ENCODE peak calls at places on chromosomes 13 and 19, in four cellular contexts. M is HCT116, O is K562, S is HepG2. L is an unnamed sample.

GRCh38 chr13:27008733-27009132 is 162.9 kb downstream of the USP12 start:
- DNase-seq in M (no peak), O (no peak), S (no peak), L (no peak)

GRCh38 chr13:39350461-39350881 is 252.5 kb downstream of the LHFPL6 start:
- DNase-seq in M (no peak), O (no peak), S (no peak), L (no peak)

GRCh38 chr13:21138561-21138960 is 37.8 kb downstream of the SKA3 start:
- DNase-seq in M (no peak), O (no peak), S (no peak), L (no peak)

GRCh38 chr19:1672038-1672768 is 19.8 kb upstream of the TCF3 start:
- DNase-seq in M (no peak), O (peak), S (no peak), L (no peak)

GRCh38 chr19:39390759-39391592 is at the start of the genes MED29 and PAF1:
- DNase-seq in M (peak), O (peak), S (peak), L (peak)

GRCh38 chr19:53103903-53104203 is 631 bp upstream of the ZNF160 start:
- DNase-seq in M (no peak), O (no peak), S (no peak), L (peak)

GRCh38 chr13:67355791-67356190 is 125.7 kb upstream of the PCDH9 start:
- DNase-seq in M (no peak), O (no peak), S (no peak), L (no peak)

GRCh38 chr13:41900918-41901317 is 60.0 kb downstream of the VWA8 start:
- DNase-seq in M (no peak), O (no peak), S (peak), L (no peak)

GRCh38 chr13:81602236-81602635 is 1261.3 kb upstream of the SPRY2 start:
- DNase-seq in M (no peak), O (no peak), S (no peak), L (no peak)

GRCh38 chr13:65638572-65639168 is 1591.5 kb downstream of the PCDH9 start:
- DNase-seq in M (peak), O (peak), S (peak), L (peak)

GRCh38 chr19:38693380-38694223 is 46.2 kb downstream of the ACTN4 start:
- DNase-seq in M (peak), O (no peak), S (peak), L (peak)

GRCh38 chr13:108227651-108228272 is 9.6 kb downstream of the ABHD13 start:
- DNase-seq in M (peak), O (peak), S (peak), L (no peak)

GRCh38 chr13:33206425-33206824 is 79.1 kb downstream of the STARD13 start:
- DNase-seq in M (no peak), O (no peak), S (no peak), L (no peak)

GRCh38 chr19:33404506-33404905 is 31.0 kb downstream of the CEBPG start:
- DNase-seq in M (no peak), O (no peak), S (no peak), L (no peak)

GRCh38 chr13:19169991-19170390 is 11.6 kb downstream of the TUBA3C start:
- DNase-seq in M (no peak), O (no peak), S (no peak), L (no peak)

GRCh38 chr19:290539-291521 is at the start of gene PLPP2:
- DNase-seq in M (no peak), O (no peak), S (no peak), L (no peak)

GRCh38 chr13:30904043-30904442 is 2.0 kb upstream of the MEDAG start:
- DNase-seq in M (no peak), O (no peak), S (no peak), L (no peak)

GRCh38 chr13:75505327-75505726 is 23.4 kb upstream of the TBC1D4 start:
- DNase-seq in M (no peak), O (no peak), S (no peak), L (no peak)

GRCh38 chr19:2608602-2608922 is 93.9 kb downstream of the GNG7 start:
- DNase-seq in M (no peak), O (no peak), S (no peak), L (no peak)

GRCh38 chr13:30355839-30356238 is 48.5 kb upstream of the KATNAL1 start:
- DNase-seq in M (no peak), O (no peak), S (no peak), L (no peak)

GRCh38 chr19:42388851-42389489 is 1.1 kb downstream of the CNFN start:
- DNase-seq in M (no peak), O (no peak), S (no peak), L (no peak)

GRCh38 chr13:32153056-32153455 is 121.5 kb downstream of the FRY start:
- DNase-seq in M (no peak), O (no peak), S (no peak), L (no peak)

GRCh38 chr19:4365791-4366665 is 22.7 kb downstream of the MPND start:
- DNase-seq in M (no peak), O (no peak), S (no peak), L (no peak)

GRCh38 chr13:48146636-48147035 is 51.7 kb upstream of the MED4 start:
- DNase-seq in M (no peak), O (no peak), S (no peak), L (no peak)

GRCh38 chr19:6241056-6241455 is 38.7 kb downstream of the MLLT1 start:
- DNase-seq in M (no peak), O (no peak), S (no peak), L (no peak)

GRCh38 chr19:6239871-6240676 is 39.7 kb downstream of the MLLT1 start:
- DNase-seq in M (no peak), O (peak), S (no peak), L (no peak)

GRCh38 chr19:6239401-6239844 is 40.4 kb downstream of the MLLT1 start:
- DNase-seq in M (no peak), O (no peak), S (no peak), L (no peak)

GRCh38 chr19:6242677-6243076 is 37.1 kb downstream of the MLLT1 start:
- DNase-seq in M (no peak), O (no peak), S (no peak), L (no peak)

GRCh38 chr19:6241680-6242079 is 38.1 kb downstream of the MLLT1 start:
- DNase-seq in M (no peak), O (no peak), S (peak), L (no peak)
- TF ChIP-seq TCF7L2 in M (no peak), O (no peak), S (no peak), L (no peak)

GRCh38 chr13:73081256-73081915 is 22.6 kb downstream of the KLF5 start:
- DNase-seq in M (no peak), O (no peak), S (no peak), L (no peak)

GRCh38 chr13:73076013-73076412 is 17.2 kb downstream of the KLF5 start:
- DNase-seq in M (no peak), O (no peak), S (no peak), L (no peak)

GRCh38 chr13:73075546-73075945 is 16.7 kb downstream of the KLF5 start:
- DNase-seq in M (no peak), O (no peak), S (no peak), L (no peak)

GRCh38 chr13:73079359-73079758 is 20.6 kb downstream of the KLF5 start:
- DNase-seq in M (no peak), O (no peak), S (no peak), L (no peak)

DNA sequence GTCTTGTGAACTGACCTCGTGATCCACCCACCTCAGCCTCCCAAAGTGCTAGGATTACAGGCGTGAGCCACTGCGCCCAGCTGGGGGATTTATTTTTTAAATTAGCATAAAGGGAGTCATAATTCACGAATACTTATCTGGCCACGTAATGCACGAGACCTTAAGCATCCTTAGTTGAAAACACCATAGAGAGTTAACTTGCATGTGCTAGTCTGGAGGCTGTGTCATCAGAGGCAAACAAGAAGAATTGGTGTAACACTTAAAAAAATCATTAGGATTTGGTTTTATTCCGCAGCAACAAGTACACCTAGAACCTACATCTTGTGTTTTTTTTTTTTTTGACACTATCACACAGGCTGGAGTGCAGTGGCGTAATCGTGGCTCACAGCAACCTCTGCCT is 19.1 kb downstream of the KLF5 start:
- DNase-seq in M (no peak), O (no peak), S (no peak), L (no peak)
- TF ChIP-seq CTCF in M (no peak), O (no peak), S (no peak), L (no peak)

GRCh38 chr13:111027481-111028439 is 87.3 kb upstream of the ARHGEF7 start:
- DNase-seq in M (no peak), O (no peak), S (peak), L (no peak)

GRCh38 chr13:111029957-111030609 is 85.0 kb upstream of the ARHGEF7 start:
- DNase-seq in M (no peak), O (no peak), S (no peak), L (no peak)

GRCh38 chr13:111034811-111035210 is 80.3 kb upstream of the ARHGEF7 start:
- DNase-seq in M (no peak), O (no peak), S (no peak), L (no peak)

GRCh38 chr13:111033172-111034133 is 81.7 kb upstream of the ARHGEF7 start:
- DNase-seq in M (no peak), O (peak), S (no peak), L (no peak)

DNA sequence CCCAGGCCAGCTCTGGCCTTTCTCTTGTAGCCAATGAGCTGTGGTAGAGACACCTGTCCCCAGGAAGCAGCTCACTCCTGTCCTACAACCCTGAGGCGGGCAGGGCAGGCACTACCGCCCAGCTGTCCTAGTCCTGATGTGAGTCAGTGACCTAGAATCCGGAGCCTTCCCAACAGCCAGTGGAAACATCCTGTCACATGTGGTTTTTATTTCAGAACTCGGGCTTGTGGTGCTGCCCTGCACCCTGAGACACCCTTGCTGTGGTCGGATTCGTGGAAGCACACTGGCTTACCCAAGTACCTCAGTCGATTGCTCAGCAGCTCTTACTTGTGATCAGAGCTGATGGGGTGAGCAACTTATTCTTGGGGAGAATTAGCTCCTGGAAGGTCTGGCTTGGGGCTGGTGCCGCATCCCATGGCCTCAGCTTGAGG is 83.6 kb upstream of the ARHGEF7 start:
- DNase-seq in M (no peak), O (no peak), S (no peak), L (no peak)
- TF ChIP-seq TCF7L2 in M (no peak), O (no peak), S (no peak), L (no peak)

GRCh38 chr19:57613941-57614743 is at the start of gene ZNF134:
- DNase-seq in M (peak), O (peak), S (peak), L (peak)
- TF ChIP-seq CTCF in M (no peak), O (peak), S (peak), L (no peak)

GRCh38 chr13:91313103-91313502 is 34.4 kb upstream of the MIR17HG start:
- DNase-seq in M (no peak), O (peak), S (peak), L (no peak)
- TF ChIP-seq TCF7L2 in M (no peak), O (no peak), S (no peak), L (no peak)

GRCh38 chr13:94112731-94113130 is 366.8 kb downstream of the DCT start:
- DNase-seq in M (no peak), O (no peak), S (no peak), L (no peak)
- TF ChIP-seq CTCF in M (no peak), O (no peak), S (no peak), L (no peak)